ENCODE peak calls at places on chromosomes 5 and 9, in eight cellular contexts. J is body of pancreas, Z is GM20000, M is RPMI8226, O is ACHN, P is mucosa of gallbladder, W is frontal cortex, G is MV-4-11. C is an unnamed sample.

GRCh38 chr9:68705636-68706578 is 867 bp downstream of the PIP5K1B start:
- DNase-seq in J (peak), Z (peak), M (no peak), O (peak), P (no peak), W (no peak), G (peak), C (no peak)

GRCh38 chr9:121399883-121400607 is 30.0 kb upstream of the STOM start:
- DNase-seq in J (peak), Z (peak), M (peak), O (peak), P (no peak), W (peak), G (peak), C (peak)

GRCh38 chr5:128252794-128253193 is 169.2 kb downstream of the SLC12A2 start:
- DNase-seq in J (no peak), Z (no peak), M (no peak), O (no peak), P (no peak), W (no peak), G (no peak), C (no peak)

GRCh38 chr5:105529851-105530250 is 1967.3 kb upstream of the NUDT12 start:
- DNase-seq in J (no peak), Z (no peak), M (no peak), O (no peak), P (no peak), W (no peak), G (no peak), C (no peak)

GRCh38 chr5:81315336-81315735 is 13.9 kb downstream of the ZCCHC9 start:
- DNase-seq in J (no peak), Z (no peak), M (no peak), O (no peak), P (no peak), W (no peak), G (no peak), C (no peak)

GRCh38 chr5:16806691-16807433 is 129.2 kb downstream of the MYO10 start:
- DNase-seq in J (no peak), Z (no peak), M (no peak), O (no peak), P (no peak), W (no peak), G (peak), C (no peak)

GRCh38 chr9:120928015-120928719 is 1.6 kb upstream of the TRAF1 start:
- DNase-seq in J (peak), Z (no peak), M (peak), O (peak), P (peak), W (no peak), G (no peak), C (no peak)

GRCh38 chr5:104652271-104652861 is 1089.8 kb upstream of the NUDT12 start:
- DNase-seq in J (no peak), Z (no peak), M (no peak), O (no peak), P (no peak), W (no peak), G (no peak), C (no peak)

GRCh38 chr9:110126986-110127864 is 80.7 kb downstream of the C9orf152 start:
- DNase-seq in J (peak), Z (no peak), M (no peak), O (peak), P (peak), W (no peak), G (no peak), C (no peak)

GRCh38 chr5:154352960-154353548 is 92.7 kb upstream of the SAP30L start:
- DNase-seq in J (no peak), Z (no peak), M (no peak), O (no peak), P (no peak), W (no peak), G (no peak), C (peak)

GRCh38 chr5:138639326-138639725 is 64.1 kb upstream of the HSPA9 start:
- DNase-seq in J (no peak), Z (no peak), M (no peak), O (no peak), P (no peak), W (no peak), G (no peak), C (no peak)

GRCh38 chr9:127519301-127520166 is 68.2 kb downstream of the LRSAM1 start:
- DNase-seq in J (peak), Z (peak), M (no peak), O (peak), P (peak), W (no peak), G (peak), C (no peak)

GRCh38 chr5:176543428-176544182 is 5.5 kb upstream of the CDHR2 start:
- DNase-seq in J (peak), Z (peak), M (peak), O (peak), P (peak), W (peak), G (peak), C (peak)

GRCh38 chr5:78747703-78748359 is 99.3 kb upstream of the LHFPL2 start:
- DNase-seq in J (no peak), Z (no peak), M (no peak), O (no peak), P (no peak), W (no peak), G (no peak), C (no peak)

GRCh38 chr5:57410374-57411320 is 72.0 kb downstream of the ACTBL2 start:
- DNase-seq in J (no peak), Z (no peak), M (no peak), O (peak), P (no peak), W (no peak), G (no peak), C (no peak)

GRCh38 chr5:102309586-102309985 is 13.5 kb upstream of the SLCO4C1 start:
- DNase-seq in J (no peak), Z (no peak), M (no peak), O (no peak), P (no peak), W (no peak), G (no peak), C (no peak)

GRCh38 chr5:71903826-71904225 is 184.8 kb downstream of the CARTPT start:
- DNase-seq in J (no peak), Z (no peak), M (no peak), O (no peak), P (no peak), W (no peak), G (no peak), C (no peak)

GRCh38 chr5:72005676-72006075 is 101.6 kb upstream of the MAP1B start:
- DNase-seq in J (no peak), Z (no peak), M (no peak), O (no peak), P (no peak), W (no peak), G (no peak), C (no peak)

GRCh38 chr9:72872718-72873117 is 80.1 kb downstream of the ALDH1A1 start:
- DNase-seq in J (no peak), Z (no peak), M (no peak), O (no peak), P (no peak), W (no peak), G (no peak), C (no peak)

GRCh38 chr5:107615173-107615856 is 55.4 kb downstream of the EFNA5 start:
- DNase-seq in J (no peak), Z (no peak), M (no peak), O (no peak), P (no peak), W (no peak), G (no peak), C (no peak)

GRCh38 chr5:54317511-54318260 is 7.3 kb upstream of the ARL15 start:
- DNase-seq in J (no peak), Z (no peak), M (no peak), O (no peak), P (no peak), W (no peak), G (no peak), C (no peak)

GRCh38 chr5:43389679-43390329 is 22.4 kb downstream of the CCL28 start:
- DNase-seq in J (peak), Z (peak), M (peak), O (peak), P (peak), W (peak), G (peak), C (peak)

GRCh38 chr5:135999396-136000139 is 29.2 kb upstream of the TGFBI start:
- DNase-seq in J (peak), Z (no peak), M (no peak), O (no peak), P (no peak), W (no peak), G (peak), C (no peak)

GRCh38 chr5:73437126-73438047 is 11.2 kb downstream of the FOXD1 start:
- DNase-seq in J (no peak), Z (peak), M (peak), O (peak), P (no peak), W (no peak), G (no peak), C (peak)

GRCh38 chr9:107888773-107889227 is 399.2 kb upstream of the KLF4 start:
- DNase-seq in J (no peak), Z (no peak), M (no peak), O (no peak), P (no peak), W (no peak), G (no peak), C (no peak)

GRCh38 chr5:134659456-134659855 is 10.9 kb downstream of the SEC24A start:
- DNase-seq in J (no peak), Z (no peak), M (no peak), O (no peak), P (no peak), W (no peak), G (no peak), C (no peak)

C was measured in MM.1S.